ENCODE peak calls at places on chromosomes 6 and 20, in seven cellular contexts. N is cardiac muscle cell; E is natural killer cell; B is CD4-positive, alpha-beta T cell; G is heart left ventricle; O is IMR-90; X is MCF 10A. Z is an unnamed sample.

GRCh38 chr6:45663181-45664180 is 285.7 kb upstream of the SUPT3H start:
- DNase-seq in N (peak), E (peak), B (peak), G (peak), O (no peak), X (no peak), Z (no peak)

GRCh38 chr6:40543133-40543532 is 44.0 kb downstream of the LRFN2 start:
- DNase-seq in N (no peak), E (no peak), B (no peak), G (no peak), O (no peak), X (no peak), Z (no peak)

GRCh38 chr20:9483131-9483530 is 31.3 kb upstream of the LAMP5 start:
- DNase-seq in N (no peak), E (no peak), B (no peak), G (no peak), O (peak), X (no peak), Z (no peak)

GRCh38 chr6:47245745-47246371 is 63.8 kb downstream of the TNFRSF21 start:
- DNase-seq in N (peak), E (no peak), B (no peak), G (no peak), O (no peak), X (peak), Z (no peak)

GRCh38 chr6:1641391-1641790 is 31.7 kb downstream of the FOXC1 start:
- DNase-seq in N (no peak), E (no peak), B (no peak), G (no peak), O (no peak), X (peak), Z (no peak)

GRCh38 chr20:36823126-36823525 is 49.6 kb upstream of the DSN1 start:
- DNase-seq in N (no peak), E (no peak), B (no peak), G (no peak), O (no peak), X (no peak), Z (no peak)

GRCh38 chr20:14745830-14746229 is 408.4 kb upstream of the FLRT3 start:
- DNase-seq in N (no peak), E (no peak), B (no peak), G (no peak), O (no peak), X (no peak), Z (no peak)

GRCh38 chr6:101257163-101257562 is 136.3 kb upstream of the GRIK2 start:
- DNase-seq in N (no peak), E (no peak), B (no peak), G (no peak), O (no peak), X (no peak), Z (no peak)

GRCh38 chr6:40937491-40937890 is 101.5 kb downstream of the UNC5CL start:
- DNase-seq in N (no peak), E (no peak), B (no peak), G (no peak), O (peak), X (no peak), Z (no peak)

GRCh38 chr6:26571592-26572296 is 25.0 kb upstream of the ABT1 start:
- DNase-seq in N (peak), E (peak), B (no peak), G (no peak), O (peak), X (peak), Z (no peak)

GRCh38 chr6:17638212-17638611 is 38.1 kb downstream of the FAM8A1 start:
- DNase-seq in N (no peak), E (no peak), B (no peak), G (no peak), O (peak), X (no peak), Z (no peak)

GRCh38 chr20:60117040-60117439 is 158.8 kb downstream of the CDH26 start:
- DNase-seq in N (peak), E (no peak), B (no peak), G (no peak), O (peak), X (no peak), Z (no peak)

GRCh38 chr6:122154912-122155516 is 244.4 kb upstream of the HSF2 start:
- DNase-seq in N (no peak), E (no peak), B (no peak), G (no peak), O (no peak), X (no peak), Z (no peak)

GRCh38 chr6:145818796-145819195 is 4.2 kb upstream of the FBXO30 start:
- DNase-seq in N (no peak), E (no peak), B (no peak), G (no peak), O (no peak), X (no peak), Z (no peak)

GRCh38 chr20:1397710-1398109 is 4.9 kb upstream of the FKBP1A start:
- DNase-seq in N (no peak), E (no peak), B (no peak), G (no peak), O (peak), X (peak), Z (no peak)

GRCh38 chr6:118397653-118398052 is 150.4 kb upstream of the PLN start:
- DNase-seq in N (no peak), E (no peak), B (no peak), G (no peak), O (no peak), X (no peak), Z (no peak)

GRCh38 chr6:14305131-14305530 is 187.6 kb downstream of the CD83 start:
- DNase-seq in N (no peak), E (no peak), B (no peak), G (no peak), O (no peak), X (peak), Z (no peak)

GRCh38 chr6:30726506-30727413 is 6.6 kb downstream of the TUBB start:
- DNase-seq in N (no peak), E (no peak), B (no peak), G (no peak), O (peak), X (no peak), Z (no peak)

GRCh38 chr6:121522265-121522664 is 86.8 kb downstream of the GJA1 start:
- DNase-seq in N (no peak), E (no peak), B (no peak), G (no peak), O (peak), X (peak), Z (no peak)

GRCh38 chr20:49814057-49814675 is 1.5 kb downstream of the SLC9A8 start:
- DNase-seq in N (no peak), E (no peak), B (no peak), G (no peak), O (no peak), X (peak), Z (no peak)

GRCh38 chr6:113856571-113857564 is at the start of gene MARCKS:
- DNase-seq in N (peak), E (peak), B (no peak), G (peak), O (peak), X (peak), Z (peak)

GRCh38 chr20:23641936-23642751 is 4.4 kb upstream of the CST3 start:
- DNase-seq in N (no peak), E (no peak), B (no peak), G (no peak), O (peak), X (peak), Z (no peak)

GRCh38 chr6:4281341-4282293 is 146.2 kb upstream of the ECI2 start:
- DNase-seq in N (peak), E (no peak), B (no peak), G (no peak), O (peak), X (peak), Z (peak)

GRCh38 chr6:15823838-15824414 is 161.1 kb upstream of the DTNBP1 start:
- DNase-seq in N (no peak), E (no peak), B (no peak), G (no peak), O (no peak), X (no peak), Z (no peak)

GRCh38 chr20:10647471-10647870 is 26.3 kb downstream of the JAG1 start:
- DNase-seq in N (peak), E (no peak), B (no peak), G (no peak), O (no peak), X (peak), Z (no peak)

GRCh38 chr20:5627463-5628050 is 122.6 kb upstream of the SHLD1 start:
- DNase-seq in N (no peak), E (no peak), B (no peak), G (no peak), O (no peak), X (no peak), Z (no peak)

GRCh38 chr6:128507337-128508310 is 12.8 kb downstream of the PTPRK start:
- DNase-seq in N (no peak), E (no peak), B (no peak), G (no peak), O (peak), X (peak), Z (no peak)

GRCh38 chr20:45378191-45378590 is at the start of gene TP53TG5:
- DNase-seq in N (no peak), E (no peak), B (no peak), G (no peak), O (no peak), X (no peak), Z (no peak)

GRCh38 chr6:100230976-100231316 is 233.8 kb downstream of the SIM1 start:
- DNase-seq in N (no peak), E (no peak), B (no peak), G (no peak), O (peak), X (peak), Z (no peak)

GRCh38 chr6:45184040-45184439 is 144.1 kb upstream of the RUNX2 start:
- DNase-seq in N (no peak), E (no peak), B (no peak), G (no peak), O (no peak), X (no peak), Z (no peak)

GRCh38 chr6:107328081-107328480 is 131.3 kb downstream of the PDSS2 start:
- DNase-seq in N (no peak), E (no peak), B (no peak), G (no peak), O (no peak), X (no peak), Z (no peak)

GRCh38 chr6:132506869-132507813 is 5.8 kb downstream of the STX7 start:
- DNase-seq in N (no peak), E (no peak), B (no peak), G (no peak), O (no peak), X (no peak), Z (no peak)

GRCh38 chr6:29071831-29072723 is 15.0 kb downstream of the OR2B3 start:
- DNase-seq in N (peak), E (no peak), B (no peak), G (no peak), O (no peak), X (peak), Z (no peak)
- TF ChIP-seq CTCF in N (peak), E (no peak), B (no peak), G (peak), O (peak), X (peak), Z (no peak)

GRCh38 chr6:90461367-90461766 is 125.5 kb downstream of the MAP3K7 start:
- DNase-seq in N (no peak), E (no peak), B (no peak), G (no peak), O (no peak), X (no peak), Z (no peak)
- TF ChIP-seq CTCF in N (no peak), E (no peak), B (no peak), G (no peak), O (no peak), X (no peak), Z (no peak)

DNA sequence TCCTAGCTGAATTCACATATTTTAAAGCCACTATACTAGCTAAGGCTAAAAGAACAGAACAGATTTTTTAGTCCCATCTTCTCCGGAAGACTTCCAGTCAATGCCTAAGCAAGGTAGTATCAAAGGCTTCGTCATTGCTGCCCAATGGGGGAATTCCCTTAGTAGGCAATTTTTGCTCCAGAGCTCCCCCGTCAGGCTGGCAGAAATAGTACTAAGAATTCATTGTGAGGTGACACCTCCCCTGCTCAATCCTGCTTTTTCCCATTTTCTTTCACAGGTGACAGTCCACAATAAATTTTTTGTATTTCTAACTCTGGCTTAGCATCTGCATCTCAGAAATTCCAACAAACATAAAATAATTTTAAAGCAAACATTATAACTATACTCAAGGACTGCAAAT is 52.8 kb upstream of the SRSF6 start:
- DNase-seq in N (no peak), E (no peak), B (no peak), G (no peak), O (no peak), X (peak), Z (no peak)
- TF ChIP-seq CTCF in N (peak), E (no peak), B (no peak), G (no peak), O (peak), X (peak), Z (no peak)

GRCh38 chr6:139375239-139376053 is 998 bp upstream of the CITED2 start:
- DNase-seq in N (peak), E (peak), B (peak), G (peak), O (peak), X (peak), Z (peak)
- TF ChIP-seq CTCF in N (peak), E (no peak), B (no peak), G (no peak), O (peak), X (no peak), Z (no peak)

GRCh38 chr6:34272022-34272926 is 23.5 kb upstream of the SMIM29 start:
- DNase-seq in N (no peak), E (no peak), B (no peak), G (peak), O (no peak), X (no peak), Z (no peak)
- TF ChIP-seq CTCF in N (no peak), E (no peak), B (no peak), G (no peak), O (no peak), X (no peak), Z (no peak)

GRCh38 chr6:38143191-38144154 is 323.9 kb downstream of the ZFAND3 start:
- DNase-seq in N (peak), E (no peak), B (no peak), G (no peak), O (no peak), X (no peak), Z (no peak)
- TF ChIP-seq CTCF in N (no peak), E (no peak), B (no peak), G (no peak), O (no peak), X (no peak), Z (no peak)